ENCODE peak calls at places on chromosomes 13 and 19, in ten cellular contexts. One of them, this sample, is unnamed.

GRCh38 chr13:26247011-26247410 is 6.9 kb upstream of the CDK8 start:
- DNase-seq in NCI-H1694 treated with DMSO at 0.1 percent for 48 hours: peak
- DNase-seq in activated CD4-positive, alpha-beta T cell treated with anti-CD3 and anti-CD28 coated beads for 48 hours: no peak
- DNase-seq in Kasumi-1: no peak
- DNase-seq in NCI-H2081: peak
- DNase-seq in activated naive CD8-positive, alpha-beta T cell treated with anti-CD3 and anti-CD28 coated beads, Interleukin-2, amount 50 U/mL, for 16 hours: no peak
- DNase-seq in HS-5: no peak
- DNase-seq in GDM1: no peak
- DNase-seq in AG08395: no peak
- DNase-seq in CD4-positive, alpha-beta T cell: no peak
- DNase-seq in this sample: no peak

GRCh38 chr19:33634361-33635091 is 12.8 kb downstream of the CHST8 start:
- DNase-seq in NCI-H1694 treated with DMSO at 0.1 percent for 48 hours: no peak
- DNase-seq in activated CD4-positive, alpha-beta T cell treated with anti-CD3 and anti-CD28 coated beads for 48 hours: no peak
- DNase-seq in Kasumi-1: no peak
- DNase-seq in NCI-H2081: no peak
- DNase-seq in activated naive CD8-positive, alpha-beta T cell treated with anti-CD3 and anti-CD28 coated beads, Interleukin-2, amount 50 U/mL, for 16 hours: no peak
- DNase-seq in HS-5: no peak
- DNase-seq in GDM1: no peak
- DNase-seq in AG08395: no peak
- DNase-seq in CD4-positive, alpha-beta T cell: no peak
- DNase-seq in this sample: no peak

GRCh38 chr19:54138777-54139256 is 1.3 kb downstream of the CNOT3 start:
- DNase-seq in NCI-H1694 treated with DMSO at 0.1 percent for 48 hours: no peak
- DNase-seq in activated CD4-positive, alpha-beta T cell treated with anti-CD3 and anti-CD28 coated beads for 48 hours: peak
- DNase-seq in Kasumi-1: no peak
- DNase-seq in NCI-H2081: no peak
- DNase-seq in activated naive CD8-positive, alpha-beta T cell treated with anti-CD3 and anti-CD28 coated beads, Interleukin-2, amount 50 U/mL, for 16 hours: no peak
- DNase-seq in HS-5: no peak
- DNase-seq in GDM1: no peak
- DNase-seq in AG08395: no peak
- DNase-seq in CD4-positive, alpha-beta T cell: no peak
- DNase-seq in this sample: no peak

GRCh38 chr13:112983428-112984196 is 14.6 kb downstream of the MCF2L start:
- DNase-seq in NCI-H1694 treated with DMSO at 0.1 percent for 48 hours: no peak
- DNase-seq in activated CD4-positive, alpha-beta T cell treated with anti-CD3 and anti-CD28 coated beads for 48 hours: no peak
- DNase-seq in Kasumi-1: no peak
- DNase-seq in NCI-H2081: no peak
- DNase-seq in activated naive CD8-positive, alpha-beta T cell treated with anti-CD3 and anti-CD28 coated beads, Interleukin-2, amount 50 U/mL, for 16 hours: no peak
- DNase-seq in HS-5: no peak
- DNase-seq in GDM1: no peak
- DNase-seq in AG08395: no peak
- DNase-seq in CD4-positive, alpha-beta T cell: no peak
- DNase-seq in this sample: no peak

GRCh38 chr19:2016041-2016807 is 710 bp upstream of the BTBD2 start:
- DNase-seq in NCI-H1694 treated with DMSO at 0.1 percent for 48 hours: peak
- DNase-seq in activated CD4-positive, alpha-beta T cell treated with anti-CD3 and anti-CD28 coated beads for 48 hours: peak
- DNase-seq in Kasumi-1: peak
- DNase-seq in NCI-H2081: peak
- DNase-seq in activated naive CD8-positive, alpha-beta T cell treated with anti-CD3 and anti-CD28 coated beads, Interleukin-2, amount 50 U/mL, for 16 hours: peak
- DNase-seq in HS-5: peak
- DNase-seq in GDM1: peak
- DNase-seq in AG08395: peak
- DNase-seq in CD4-positive, alpha-beta T cell: peak
- DNase-seq in this sample: peak

GRCh38 chr13:43785681-43786471 is 896 bp downstream of the ENOX1 start:
- DNase-seq in NCI-H1694 treated with DMSO at 0.1 percent for 48 hours: peak
- DNase-seq in activated CD4-positive, alpha-beta T cell treated with anti-CD3 and anti-CD28 coated beads for 48 hours: peak
- DNase-seq in Kasumi-1: peak
- DNase-seq in NCI-H2081: peak
- DNase-seq in activated naive CD8-positive, alpha-beta T cell treated with anti-CD3 and anti-CD28 coated beads, Interleukin-2, amount 50 U/mL, for 16 hours: no peak
- DNase-seq in HS-5: no peak
- DNase-seq in GDM1: no peak
- DNase-seq in AG08395: peak
- DNase-seq in CD4-positive, alpha-beta T cell: no peak
- DNase-seq in this sample: peak

GRCh38 chr13:113969973-113970611 is 3.8 kb downstream of the C13orf46 start:
- DNase-seq in NCI-H1694 treated with DMSO at 0.1 percent for 48 hours: no peak
- DNase-seq in activated CD4-positive, alpha-beta T cell treated with anti-CD3 and anti-CD28 coated beads for 48 hours: no peak
- DNase-seq in Kasumi-1: no peak
- DNase-seq in NCI-H2081: no peak
- DNase-seq in activated naive CD8-positive, alpha-beta T cell treated with anti-CD3 and anti-CD28 coated beads, Interleukin-2, amount 50 U/mL, for 16 hours: no peak
- DNase-seq in HS-5: no peak
- DNase-seq in GDM1: no peak
- DNase-seq in AG08395: no peak
- DNase-seq in CD4-positive, alpha-beta T cell: no peak
- DNase-seq in this sample: no peak

GRCh38 chr19:13727798-13728197 is 36.5 kb upstream of the MRI1 start:
- DNase-seq in NCI-H1694 treated with DMSO at 0.1 percent for 48 hours: no peak
- DNase-seq in activated CD4-positive, alpha-beta T cell treated with anti-CD3 and anti-CD28 coated beads for 48 hours: no peak
- DNase-seq in Kasumi-1: no peak
- DNase-seq in NCI-H2081: no peak
- DNase-seq in activated naive CD8-positive, alpha-beta T cell treated with anti-CD3 and anti-CD28 coated beads, Interleukin-2, amount 50 U/mL, for 16 hours: no peak
- DNase-seq in HS-5: no peak
- DNase-seq in GDM1: no peak
- DNase-seq in AG08395: peak
- DNase-seq in CD4-positive, alpha-beta T cell: no peak
- DNase-seq in this sample: no peak

GRCh38 chr19:39310558-39311311 is 9.9 kb downstream of the LRFN1 start:
- DNase-seq in NCI-H1694 treated with DMSO at 0.1 percent for 48 hours: no peak
- DNase-seq in activated CD4-positive, alpha-beta T cell treated with anti-CD3 and anti-CD28 coated beads for 48 hours: no peak
- DNase-seq in Kasumi-1: no peak
- DNase-seq in NCI-H2081: no peak
- DNase-seq in activated naive CD8-positive, alpha-beta T cell treated with anti-CD3 and anti-CD28 coated beads, Interleukin-2, amount 50 U/mL, for 16 hours: no peak
- DNase-seq in HS-5: no peak
- DNase-seq in GDM1: no peak
- DNase-seq in AG08395: no peak
- DNase-seq in CD4-positive, alpha-beta T cell: no peak
- DNase-seq in this sample: no peak

GRCh38 chr19:15213715-15214381 is 13.1 kb upstream of the NOTCH3 start:
- DNase-seq in NCI-H1694 treated with DMSO at 0.1 percent for 48 hours: no peak
- DNase-seq in activated CD4-positive, alpha-beta T cell treated with anti-CD3 and anti-CD28 coated beads for 48 hours: no peak
- DNase-seq in Kasumi-1: no peak
- DNase-seq in NCI-H2081: no peak
- DNase-seq in activated naive CD8-positive, alpha-beta T cell treated with anti-CD3 and anti-CD28 coated beads, Interleukin-2, amount 50 U/mL, for 16 hours: no peak
- DNase-seq in HS-5: no peak
- DNase-seq in GDM1: no peak
- DNase-seq in AG08395: no peak
- DNase-seq in CD4-positive, alpha-beta T cell: no peak
- DNase-seq in this sample: no peak

GRCh38 chr13:98739023-98739422 is 13.4 kb downstream of the SLC15A1 start:
- DNase-seq in NCI-H1694 treated with DMSO at 0.1 percent for 48 hours: no peak
- DNase-seq in activated CD4-positive, alpha-beta T cell treated with anti-CD3 and anti-CD28 coated beads for 48 hours: no peak
- DNase-seq in Kasumi-1: no peak
- DNase-seq in NCI-H2081: no peak
- DNase-seq in activated naive CD8-positive, alpha-beta T cell treated with anti-CD3 and anti-CD28 coated beads, Interleukin-2, amount 50 U/mL, for 16 hours: no peak
- DNase-seq in HS-5: no peak
- DNase-seq in GDM1: no peak
- DNase-seq in AG08395: no peak
- DNase-seq in CD4-positive, alpha-beta T cell: no peak
- DNase-seq in this sample: no peak

GRCh38 chr13:24630121-24630520 is 50.1 kb upstream of the ATP12A start:
- DNase-seq in NCI-H1694 treated with DMSO at 0.1 percent for 48 hours: no peak
- DNase-seq in activated CD4-positive, alpha-beta T cell treated with anti-CD3 and anti-CD28 coated beads for 48 hours: no peak
- DNase-seq in Kasumi-1: no peak
- DNase-seq in NCI-H2081: no peak
- DNase-seq in activated naive CD8-positive, alpha-beta T cell treated with anti-CD3 and anti-CD28 coated beads, Interleukin-2, amount 50 U/mL, for 16 hours: no peak
- DNase-seq in HS-5: no peak
- DNase-seq in GDM1: no peak
- DNase-seq in AG08395: no peak
- DNase-seq in CD4-positive, alpha-beta T cell: no peak
- DNase-seq in this sample: no peak

GRCh38 chr19:14073925-14074838 is 1.6 kb downstream of the MISP3 start:
- DNase-seq in NCI-H1694 treated with DMSO at 0.1 percent for 48 hours: no peak
- DNase-seq in activated CD4-positive, alpha-beta T cell treated with anti-CD3 and anti-CD28 coated beads for 48 hours: peak
- DNase-seq in Kasumi-1: no peak
- DNase-seq in NCI-H2081: peak
- DNase-seq in activated naive CD8-positive, alpha-beta T cell treated with anti-CD3 and anti-CD28 coated beads, Interleukin-2, amount 50 U/mL, for 16 hours: no peak
- DNase-seq in HS-5: peak
- DNase-seq in GDM1: no peak
- DNase-seq in AG08395: no peak
- DNase-seq in CD4-positive, alpha-beta T cell: no peak
- DNase-seq in this sample: no peak

GRCh38 chr13:44622701-44623100 is 46.6 kb upstream of the TSC22D1 start:
- DNase-seq in NCI-H1694 treated with DMSO at 0.1 percent for 48 hours: no peak
- DNase-seq in activated CD4-positive, alpha-beta T cell treated with anti-CD3 and anti-CD28 coated beads for 48 hours: no peak
- DNase-seq in Kasumi-1: no peak
- DNase-seq in NCI-H2081: no peak
- DNase-seq in activated naive CD8-positive, alpha-beta T cell treated with anti-CD3 and anti-CD28 coated beads, Interleukin-2, amount 50 U/mL, for 16 hours: no peak
- DNase-seq in HS-5: no peak
- DNase-seq in GDM1: no peak
- DNase-seq in AG08395: no peak
- DNase-seq in CD4-positive, alpha-beta T cell: no peak
- DNase-seq in this sample: no peak

GRCh38 chr13:94343243-94343585 is 136.3 kb downstream of the DCT start:
- DNase-seq in NCI-H1694 treated with DMSO at 0.1 percent for 48 hours: no peak
- DNase-seq in activated CD4-positive, alpha-beta T cell treated with anti-CD3 and anti-CD28 coated beads for 48 hours: no peak
- DNase-seq in Kasumi-1: no peak
- DNase-seq in NCI-H2081: no peak
- DNase-seq in activated naive CD8-positive, alpha-beta T cell treated with anti-CD3 and anti-CD28 coated beads, Interleukin-2, amount 50 U/mL, for 16 hours: no peak
- DNase-seq in HS-5: no peak
- DNase-seq in GDM1: no peak
- DNase-seq in AG08395: no peak
- DNase-seq in CD4-positive, alpha-beta T cell: no peak
- DNase-seq in this sample: no peak

GRCh38 chr13:31772231-31772630 is 32.9 kb downstream of the RXFP2 start:
- DNase-seq in NCI-H1694 treated with DMSO at 0.1 percent for 48 hours: no peak
- DNase-seq in activated CD4-positive, alpha-beta T cell treated with anti-CD3 and anti-CD28 coated beads for 48 hours: no peak
- DNase-seq in Kasumi-1: no peak
- DNase-seq in NCI-H2081: no peak
- DNase-seq in activated naive CD8-positive, alpha-beta T cell treated with anti-CD3 and anti-CD28 coated beads, Interleukin-2, amount 50 U/mL, for 16 hours: no peak
- DNase-seq in HS-5: no peak
- DNase-seq in GDM1: no peak
- DNase-seq in AG08395: no peak
- DNase-seq in CD4-positive, alpha-beta T cell: no peak
- DNase-seq in this sample: no peak

GRCh38 chr19:30564551-30565011 is 192.4 kb downstream of the ZNF536 start:
- DNase-seq in NCI-H1694 treated with DMSO at 0.1 percent for 48 hours: no peak
- DNase-seq in activated CD4-positive, alpha-beta T cell treated with anti-CD3 and anti-CD28 coated beads for 48 hours: no peak
- DNase-seq in Kasumi-1: no peak
- DNase-seq in NCI-H2081: no peak
- DNase-seq in activated naive CD8-positive, alpha-beta T cell treated with anti-CD3 and anti-CD28 coated beads, Interleukin-2, amount 50 U/mL, for 16 hours: no peak
- DNase-seq in HS-5: no peak
- DNase-seq in GDM1: no peak
- DNase-seq in AG08395: no peak
- DNase-seq in CD4-positive, alpha-beta T cell: no peak
- DNase-seq in this sample: no peak

GRCh38 chr19:11420894-11421606 is 1.9 kb upstream of the RGL3 start:
- DNase-seq in NCI-H1694 treated with DMSO at 0.1 percent for 48 hours: no peak
- DNase-seq in activated CD4-positive, alpha-beta T cell treated with anti-CD3 and anti-CD28 coated beads for 48 hours: no peak
- DNase-seq in Kasumi-1: no peak
- DNase-seq in NCI-H2081: no peak
- DNase-seq in activated naive CD8-positive, alpha-beta T cell treated with anti-CD3 and anti-CD28 coated beads, Interleukin-2, amount 50 U/mL, for 16 hours: no peak
- DNase-seq in HS-5: no peak
- DNase-seq in GDM1: no peak
- DNase-seq in AG08395: no peak
- DNase-seq in CD4-positive, alpha-beta T cell: no peak
- DNase-seq in this sample: no peak